ENCODE peak calls at places on chromosomes 6 and 20, in eight cellular contexts. T is endothelial cell of umbilical vein, Q is GM20000, S is neural crest cell, Y is fibroblast of pulmonary artery, H is AG10803, Z is HCT116, O is IMR-90. M is an unnamed sample.

GRCh38 chr6:137297887-137298286 is 78.7 kb upstream of the IFNGR1 start:
- DNase-seq in Q (no peak), O (peak; percentile 80), Y (peak; percentile 30), Z (no peak), S (peak; percentile 9), T (peak; percentile 82), H (no peak), M (peak; percentile 36)

GRCh38 chr20:7601431-7601830 is 338.8 kb downstream of the HAO1 start:
- DNase-seq in S (no peak), H (no peak), Z (no peak), Q (no peak), O (no peak), Y (no peak), T (no peak), M (no peak)

GRCh38 chr6:135814043-135814442 is 37.5 kb upstream of the PDE7B start:
- DNase-seq in O (no peak), H (no peak), T (no peak), Q (no peak), S (no peak), Y (no peak), Z (no peak), M (no peak)

GRCh38 chr6:28923318-28924102 is at the start of gene TRIM27:
- DNase-seq in Y (peak; percentile 78), H (peak; percentile 81), S (peak; percentile 83), Q (peak; percentile 91), O (peak; percentile 75), T (peak; percentile 85), Z (peak; percentile 57), M (peak; percentile 94)

GRCh38 chr20:46022411-46023147 is 6.4 kb upstream of the SLC12A5 start:
- DNase-seq in Q (peak; percentile 87), O (peak; percentile 9), Z (no peak), S (peak; percentile 53), Y (peak; percentile 31), T (no peak), H (peak; percentile 12), M (peak; percentile 76)

GRCh38 chr6:31175961-31176360 is 5.5 kb upstream of the POU5F1 start:
- DNase-seq in Q (no peak), T (no peak), S (no peak), Z (no peak), Y (peak; percentile 59), O (peak; percentile 69), H (peak; percentile 57), M (no peak)

GRCh38 chr6:108463789-108464188 is 96.9 kb upstream of the FOXO3 start:
- DNase-seq in H (no peak), T (peak; percentile 82), Q (no peak), Z (no peak), O (no peak), S (no peak), Y (peak; percentile 41), M (no peak)

GRCh38 chr6:150409576-150410066 is 40.8 kb downstream of the IYD start:
- DNase-seq in T (peak; percentile 20), H (no peak), Q (no peak), Z (no peak), Y (peak; percentile 12), S (no peak), O (no peak), M (no peak)

GRCh38 chr6:54361734-54362133 is 53.5 kb downstream of the TINAG start:
- DNase-seq in Q (no peak), O (no peak), T (no peak), Z (no peak), Y (no peak), S (no peak), H (no peak), M (no peak)

GRCh38 chr6:55953384-55953783 is 78.0 kb upstream of the BMP5 start:
- DNase-seq in Q (no peak), O (peak; percentile 74), Z (peak; percentile 15), H (peak; percentile 66), S (no peak), T (peak; percentile 51), Y (peak; percentile 78), M (no peak)

GRCh38 chr20:62010551-62011402 is 54.9 kb downstream of the TAF4 start:
- DNase-seq in S (peak; percentile 47), Y (peak; percentile 65), T (peak; percentile 59), Q (peak; percentile 86), H (peak; percentile 42), O (peak; percentile 55), Z (peak; percentile 10), M (peak; percentile 75)

GRCh38 chr6:48086187-48086586 is 24.8 kb downstream of the PTCHD4 start:
- DNase-seq in Z (no peak), S (no peak), O (no peak), T (no peak), Y (no peak), Q (no peak), H (no peak), M (no peak)

GRCh38 chr6:48092550-48093217 is 18.3 kb downstream of the PTCHD4 start:
- DNase-seq in S (no peak), Q (no peak), Y (no peak), Z (no peak), O (no peak), T (no peak), H (no peak), M (no peak)

GRCh38 chr6:48085131-48085741 is 25.8 kb downstream of the PTCHD4 start:
- DNase-seq in Z (no peak), Q (no peak), T (no peak), H (no peak), S (no peak), Y (no peak), O (no peak), M (no peak)

GRCh38 chr6:48084201-48084600 is 26.8 kb downstream of the PTCHD4 start:
- DNase-seq in Z (no peak), Y (peak; percentile 21), T (no peak), Q (no peak), H (no peak), S (no peak), O (peak; percentile 2), M (no peak)

DNA sequence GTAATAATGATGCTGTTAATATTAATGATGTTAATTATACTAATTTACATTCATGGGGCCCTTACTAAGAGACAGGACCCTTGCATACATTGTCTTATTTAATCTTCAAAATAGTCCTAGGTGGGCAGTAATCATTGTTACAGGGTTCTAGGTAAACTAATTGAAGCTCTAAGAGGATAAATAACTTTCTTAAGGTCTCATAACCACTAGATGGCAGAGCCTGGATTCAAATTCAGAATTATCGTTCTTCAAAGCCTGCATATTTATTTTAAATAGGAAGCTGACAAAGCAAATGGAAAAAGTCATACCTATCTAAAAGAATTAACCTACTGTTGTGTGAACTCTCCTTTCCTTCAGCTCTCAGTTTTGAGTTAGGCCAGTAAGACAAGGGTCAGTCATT is 23.5 kb downstream of the PTCHD4 start:
- DNase-seq in T (peak; percentile 56), O (peak; percentile 23), Q (no peak), H (no peak), Z (peak; percentile 18), S (no peak), Y (peak; percentile 62), M (no peak)
- TF ChIP-seq CTCF in T (peak; percentile 29), O (peak; percentile 33), Q (no peak), H (no peak), Z (peak; percentile 50), S (peak; percentile 49), Y (peak; percentile 44), M (no peak)

GRCh38 chr6:33692760-33693158 is 18.7 kb downstream of the UQCC2 start:
- DNase-seq in T (no peak), H (peak; percentile 80), Y (no peak), S (no peak), O (peak; percentile 7), Q (peak; percentile 56), Z (no peak), M (no peak)

GRCh38 chr6:33692078-33692759 is 19.3 kb downstream of the UQCC2 start:
- DNase-seq in O (no peak), H (peak; percentile 27), S (no peak), Y (peak; percentile 56), T (no peak), Q (no peak), Z (no peak), M (no peak)

GRCh38 chr6:33694977-33695376 is 16.5 kb downstream of the UQCC2 start:
- DNase-seq in H (no peak), T (no peak), Y (no peak), Q (no peak), O (no peak), S (no peak), Z (no peak), M (no peak)

GRCh38 chr6:33694401-33694931 is 17.0 kb downstream of the UQCC2 start:
- DNase-seq in T (peak; percentile 84), S (no peak), Q (no peak), O (peak; percentile 38), H (peak; percentile 69), Z (no peak), Y (peak; percentile 39), M (peak; percentile 73)

DNA sequence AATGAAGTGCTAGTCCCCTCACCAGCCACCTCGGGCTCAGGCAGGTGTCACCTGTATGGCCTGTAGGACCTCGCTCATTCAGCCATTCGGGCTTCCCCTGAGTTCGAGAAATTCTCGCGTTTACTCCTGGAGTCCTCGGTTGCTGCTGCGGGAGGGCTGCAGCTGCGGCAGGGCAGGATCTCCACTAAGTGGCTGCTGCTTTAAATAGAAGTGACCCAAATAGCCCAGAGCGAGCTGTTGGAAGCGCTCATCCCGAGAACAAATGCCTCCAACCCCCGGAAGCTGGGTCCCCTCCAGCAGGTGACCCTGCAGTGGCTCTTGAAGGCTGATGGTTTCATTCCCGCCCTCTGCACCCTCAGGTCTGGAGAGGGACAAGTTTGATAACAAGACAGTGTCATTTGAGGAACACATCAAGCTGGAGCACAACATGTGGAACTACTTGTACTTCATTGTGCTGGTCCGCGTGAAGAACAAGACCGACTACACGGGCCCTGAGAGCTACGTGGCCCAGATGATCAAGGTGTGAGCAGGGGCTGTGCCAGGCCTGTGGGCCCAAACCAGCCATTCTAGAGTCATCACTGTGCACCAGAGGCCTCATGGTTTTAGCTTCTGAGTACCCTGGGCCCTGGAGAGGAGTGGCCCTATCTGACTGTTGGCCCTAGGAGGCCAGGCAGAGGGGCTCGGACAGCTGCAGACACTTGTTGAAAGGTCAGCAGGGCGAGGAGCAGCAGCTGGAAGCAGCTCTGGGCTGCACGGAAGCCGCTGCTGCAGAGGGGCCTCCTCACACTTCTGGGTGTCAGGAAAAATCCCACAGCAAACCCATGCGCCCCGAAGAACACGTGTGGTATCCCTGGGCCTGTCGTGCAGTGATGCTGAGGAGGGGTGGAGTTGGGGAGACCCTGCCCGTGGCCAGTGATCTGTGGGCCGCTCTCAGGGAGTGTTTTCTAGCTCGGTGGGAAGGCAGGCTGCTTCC is 18.0 kb downstream of the UQCC2 start:
- DNase-seq in Z (no peak), O (no peak), Q (no peak), Y (no peak), S (no peak), T (no peak), H (no peak), M (no peak)
- TF ChIP-seq CTCF in Z (no peak), O (no peak), Q (no peak), Y (no peak), S (no peak), T (no peak), H (no peak), M (no peak)

DNA sequence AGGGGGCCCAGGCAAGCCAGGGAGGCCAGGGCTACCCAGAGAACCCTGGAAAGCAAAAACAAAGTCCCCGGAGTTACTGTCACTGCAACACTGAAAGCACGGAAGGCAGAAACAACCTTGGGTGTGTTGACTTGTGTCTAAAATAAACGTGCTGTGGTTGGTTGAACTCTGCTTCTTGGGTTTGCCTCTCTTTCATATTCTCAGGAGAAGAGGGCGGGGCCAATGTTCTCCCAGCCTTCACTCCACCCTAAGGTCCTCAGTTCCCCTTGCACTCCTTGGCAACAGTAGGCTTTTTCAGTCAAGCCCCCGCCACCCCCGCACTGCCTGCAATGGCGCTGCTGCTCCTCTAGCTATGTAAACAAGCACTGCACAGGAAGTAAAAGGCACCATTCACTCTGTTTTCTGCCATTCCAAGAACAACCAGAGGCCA is 60.9 kb downstream of the COL9A1 start:
- DNase-seq in Z (no peak), O (no peak), Q (no peak), S (no peak), T (no peak), H (no peak), Y (no peak), M (no peak)
- TF ChIP-seq CTCF in Z (no peak), O (no peak), Q (no peak), S (no peak), T (no peak), H (no peak), Y (no peak), M (no peak)

GRCh38 chr6:39206250-39206721 is 23.0 kb downstream of the KCNK5 start:
- DNase-seq in Y (no peak), H (no peak), O (no peak), Q (no peak), T (no peak), Z (no peak), S (no peak), M (no peak)
- TF ChIP-seq CTCF in Y (no peak), H (no peak), O (no peak), Q (no peak), T (no peak), Z (no peak), S (no peak), M (no peak)

M was measured in glutamatergic neuron.